ENCODE peak calls at places on chromosome 1, in five cellular contexts. P is SK-N-SH; F is CD8-positive, alpha-beta memory T cell; E is pancreas; W is naive thymus-derived CD4-positive, alpha-beta T cell. U is an unnamed sample.

GRCh38 chr1:34905098-34905459 is 24.4 kb downstream of the DLGAP3 start:
- DNase-seq in P (no peak), W (no peak), F (no peak), E (no peak), U (no peak)

GRCh38 chr1:232886304-232886703 is 64.1 kb upstream of the NTPCR start:
- DNase-seq in W (no peak), F (no peak), P (no peak), E (no peak), U (no peak)

GRCh38 chr1:201562659-201563405 is 23.9 kb downstream of the NAV1 start:
- DNase-seq in P (peak; percentile 53), F (no peak), E (no peak), W (no peak), U (no peak)

GRCh38 chr1:40774266-40774998 is 9.2 kb upstream of the KCNQ4 start:
- DNase-seq in W (peak; percentile 66), P (peak; percentile 69), E (peak; percentile 35), F (peak; percentile 74), U (peak; percentile 61)

GRCh38 chr1:177274687-177275211 is 104.0 kb downstream of the BRINP2 start:
- DNase-seq in P (no peak), W (no peak), E (peak; percentile 30), F (no peak), U (peak; percentile 38)

GRCh38 chr1:212671342-212672031 is 28.2 kb downstream of the BATF3 start:
- DNase-seq in W (no peak), P (peak; percentile 40), F (no peak), E (no peak), U (peak; percentile 52)

GRCh38 chr1:1006305-1007159 is 6.6 kb upstream of the HES4 start:
- DNase-seq in P (peak; percentile 29), W (no peak), E (peak; percentile 5), F (no peak), U (no peak)

GRCh38 chr1:232377494-232377770 is 252.5 kb downstream of the SIPA1L2 start:
- DNase-seq in P (no peak), E (peak; percentile 11), W (no peak), F (no peak), U (peak; percentile 39)

GRCh38 chr1:230441183-230441582 is 15.1 kb upstream of the PGBD5 start:
- DNase-seq in E (no peak), F (no peak), P (no peak), W (no peak), U (no peak)

GRCh38 chr1:62396871-62397270 is 40.0 kb upstream of the USP1 start:
- DNase-seq in W (no peak), F (no peak), P (no peak), E (no peak), U (no peak)

GRCh38 chr1:219174672-219175564 is 1.2 kb downstream of the LYPLAL1 start:
- DNase-seq in F (no peak), E (peak; percentile 13), W (no peak), P (no peak), U (peak; percentile 37)

GRCh38 chr1:44484155-44484688 is 79.2 kb downstream of the RNF220 start:
- DNase-seq in F (no peak), P (no peak), E (no peak), W (no peak), U (no peak)

GRCh38 chr1:101346419-101346818 is 109.6 kb downstream of the S1PR1 start:
- DNase-seq in F (no peak), P (no peak), W (no peak), E (no peak), U (no peak)

GRCh38 chr1:152024228-152024627 is 12.6 kb downstream of the S100A11 start:
- DNase-seq in F (no peak), W (no peak), E (no peak), P (no peak), U (no peak)

GRCh38 chr1:179369751-179370341 is 4.1 kb downstream of the AXDND1 start:
- DNase-seq in P (peak; percentile 63), W (no peak), E (no peak), F (peak; percentile 59), U (no peak)

GRCh38 chr1:34977858-34978257 is 7.3 kb downstream of the TMEM35B start:
- DNase-seq in W (no peak), P (peak; percentile 46), F (no peak), E (no peak), U (no peak)

GRCh38 chr1:243883551-243883950 is 33.5 kb upstream of the AKT3 start:
- DNase-seq in W (no peak), F (no peak), P (no peak), E (no peak), U (no peak)

GRCh38 chr1:224333309-224333926 is 3.4 kb upstream of the NVL start:
- DNase-seq in E (no peak), W (no peak), P (peak; percentile 57), F (no peak), U (no peak)

GRCh38 chr1:241356187-241356518 is 852 bp downstream of the RGS7 start:
- DNase-seq in F (no peak), P (peak; percentile 50), E (no peak), W (no peak), U (peak; percentile 2)

GRCh38 chr1:194159941-194160340 is 973.5 kb upstream of the B3GALT2 start:
- DNase-seq in E (no peak), P (no peak), W (no peak), F (no peak), U (no peak)

GRCh38 chr1:109933856-109934711 is 23.4 kb downstream of the CSF1 start:
- DNase-seq in F (no peak), P (no peak), E (no peak), W (no peak), U (no peak)

GRCh38 chr1:203148127-203148526 is 20.6 kb downstream of the ADORA1 start:
- DNase-seq in E (no peak), W (no peak), P (no peak), F (no peak), U (no peak)

GRCh38 chr1:116373451-116374339 is 651 bp downstream of the ATP1A1 start:
- DNase-seq in P (peak; percentile 76), W (peak; percentile 67), F (peak; percentile 82), E (peak; percentile 62), U (peak; percentile 70)

DNA sequence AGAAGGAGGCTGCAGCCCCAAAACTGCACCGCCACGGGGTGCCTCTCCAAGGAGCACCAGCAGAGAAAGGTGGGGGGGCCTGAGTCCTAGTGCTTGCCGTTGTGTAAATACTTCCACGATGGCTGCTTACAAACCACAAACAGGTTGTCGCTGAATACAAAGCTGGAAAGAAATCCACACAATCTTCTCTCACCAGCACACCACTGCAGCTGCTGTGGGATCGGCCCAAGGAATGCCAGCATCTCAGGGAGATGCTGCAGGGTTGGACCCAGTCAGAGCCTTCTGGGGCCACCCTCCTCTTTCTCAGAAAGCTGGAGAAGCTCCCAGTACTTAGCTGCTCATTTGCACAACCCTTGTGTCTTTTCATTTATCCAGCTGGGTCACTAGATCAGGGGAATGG is 3.0 kb upstream of the S100A14 start:
- DNase-seq in P (no peak), E (no peak), F (no peak), W (no peak), U (no peak)
- H3K27ac ChIP-seq in P (no peak overlapping the region), E (no peak overlapping the region), F (no peak overlapping the region), W (no peak overlapping the region), U (no peak overlapping the region)

GRCh38 chr1:204483791-204484190 is 10.8 kb downstream of the PIK3C2B start:
- DNase-seq in W (no peak), F (no peak), P (no peak), E (no peak), U (no peak)

GRCh38 chr1:204478921-204479320 is 15.7 kb downstream of the PIK3C2B start:
- DNase-seq in P (no peak), W (no peak), E (no peak), F (no peak), U (no peak)

GRCh38 chr1:204479387-204480136 is 15.0 kb downstream of the PIK3C2B start:
- DNase-seq in P (no peak), W (no peak), F (no peak), E (peak; percentile 29), U (peak; percentile 55)

GRCh38 chr1:204478166-204478899 is 16.3 kb downstream of the PIK3C2B start:
- DNase-seq in F (no peak), E (no peak), W (no peak), P (no peak), U (no peak)

DNA sequence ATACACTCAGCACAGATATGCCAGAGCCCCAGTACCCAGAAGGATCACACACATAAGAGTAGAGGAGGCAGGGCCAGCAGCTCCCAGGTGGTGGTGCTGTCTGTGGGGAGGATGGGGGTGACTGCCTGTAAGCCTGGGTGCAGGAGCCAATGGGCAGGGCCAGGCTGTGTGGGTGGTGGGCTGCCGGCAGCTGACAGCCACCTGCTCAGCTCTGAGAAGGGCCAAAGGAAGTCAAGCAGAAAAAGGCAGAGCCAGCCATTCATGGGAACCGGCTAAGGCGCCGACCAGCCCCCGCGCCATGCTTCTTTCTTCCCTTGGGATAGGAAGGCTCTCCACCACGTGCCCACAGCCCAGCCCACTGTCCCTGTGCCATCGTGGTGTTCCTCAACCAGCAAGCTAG is 14.1 kb downstream of the PIK3C2B start:
- DNase-seq in F (no peak), W (no peak), P (no peak), E (no peak), U (peak; percentile 68)
- H3K4me1 ChIP-seq in F (peaks cover 34% of the 10 kb centered on the region), W (peaks cover 13% of the 10 kb centered on the region), P (no peaks in the 10 kb centered on the region), E (peaks cover 14% of the 10 kb centered on the region), U (peaks cover 82% of the 10 kb centered on the region)

DNA sequence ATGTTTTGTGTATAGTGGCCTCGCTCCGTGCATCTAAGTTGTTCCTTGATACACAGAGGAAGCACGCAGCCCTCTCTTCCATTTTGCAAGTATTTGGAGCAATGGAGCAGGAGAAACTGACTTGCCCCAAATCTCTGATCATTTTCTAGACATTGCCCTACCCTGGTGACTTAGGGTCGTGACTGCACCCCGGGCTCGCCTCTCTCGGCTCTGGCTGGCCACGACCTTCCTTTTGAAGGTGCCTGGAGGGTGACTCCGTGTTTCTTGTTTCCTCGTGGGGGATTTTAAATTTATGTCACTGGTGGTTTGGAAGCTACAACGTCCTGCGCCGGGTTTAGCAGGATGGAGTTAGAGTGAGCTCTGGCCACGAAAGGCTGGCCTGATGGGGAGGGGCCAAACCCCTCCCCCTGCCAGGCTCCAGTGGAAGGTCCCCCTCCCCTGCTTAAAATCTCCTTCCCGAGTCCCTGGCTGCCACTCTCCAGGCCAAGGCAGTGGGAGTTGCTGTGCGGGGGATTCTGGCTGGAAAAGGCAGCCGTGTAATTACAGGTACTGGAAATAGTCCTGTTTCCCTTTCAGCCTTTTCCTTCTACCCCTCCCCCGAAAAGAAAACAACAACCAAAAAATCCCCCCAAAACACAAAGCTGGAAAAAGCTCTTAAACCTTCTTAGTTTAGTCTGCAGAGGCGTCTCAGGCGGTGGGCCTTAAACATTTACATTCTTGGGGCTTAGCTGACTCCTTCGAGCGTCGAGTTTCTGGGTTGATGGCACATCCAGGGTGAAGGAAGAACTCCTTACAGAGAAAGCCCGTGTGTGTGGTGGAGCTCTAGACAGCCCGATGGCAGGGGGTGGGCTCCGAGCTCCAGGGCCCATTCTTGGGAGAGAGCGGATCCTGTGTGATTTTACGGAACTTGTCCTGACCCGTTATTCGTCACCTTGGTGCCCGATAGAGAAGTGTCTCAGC is 28.1 kb downstream of the SPSB1 start:
- DNase-seq in P (no peak), F (no peak), E (no peak), W (no peak), U (no peak)
- H3K4me3 ChIP-seq in P (no peak overlapping the region), F (no peak overlapping the region), E (no peak overlapping the region), W (no peak overlapping the region), U (no peak overlapping the region)

GRCh38 chr1:235017191-235017590 is 111.4 kb downstream of the TOMM20 start:
- DNase-seq in W (no peak), P (no peak), E (no peak), F (no peak), U (no peak)
- H3K27ac ChIP-seq in W (no peak overlapping the region), P (peak overlapping the region; percentile 66), E (no peak overlapping the region), F (no peak overlapping the region), U (no peak overlapping the region)

GRCh38 chr1:21925334-21925940 is 11.7 kb downstream of the HSPG2 start:
- DNase-seq in P (peak; percentile 38), W (no peak), E (no peak), F (no peak), U (no peak)
- H3K4me1 ChIP-seq in P (peaks cover 7% of the 10 kb centered on the region), W (no peaks in the 10 kb centered on the region), E (peaks cover 12% of the 10 kb centered on the region), F (no peaks in the 10 kb centered on the region), U (peaks cover 91% of the 10 kb centered on the region)

GRCh38 chr1:96185181-96185580 is 536.4 kb upstream of the PTBP2 start:
- DNase-seq in F (no peak), P (no peak), E (no peak), W (no peak), U (no peak)
- H3K4me3 ChIP-seq in F (no peak overlapping the region), P (no peak overlapping the region), E (no peak overlapping the region), W (no peak overlapping the region), U (no peak overlapping the region)

U was measured in thyroid gland.